ENCODE peak calls at places on chromosomes 3 and 15, in four cellular contexts. One of them, this sample, is unnamed.

GRCh38 chr15:72011291-72011940 is 106.5 kb downstream of the MYO9A start:
- DNase-seq in fibroblast of lung: no peak
- DNase-seq in keratinocyte: no peak
- DNase-seq in neural progenitor cell: no peak
- DNase-seq in this sample: no peak

GRCh38 chr3:144189044-144189443 is 217.4 kb downstream of the DIPK2A start:
- DNase-seq in fibroblast of lung: peak
- DNase-seq in keratinocyte: no peak
- DNase-seq in neural progenitor cell: peak
- DNase-seq in this sample: no peak

GRCh38 chr15:75810874-75811498 is 32.3 kb upstream of the UBE2Q2 start:
- DNase-seq in neural progenitor cell: no peak
- DNase-seq in keratinocyte: no peak
- DNase-seq in fibroblast of lung: no peak
- DNase-seq in this sample: no peak

GRCh38 chr3:135895734-135896121 is 69.8 kb upstream of the PPP2R3A start:
- DNase-seq in neural progenitor cell: no peak
- DNase-seq in fibroblast of lung: peak
- DNase-seq in keratinocyte: no peak
- DNase-seq in this sample: no peak

GRCh38 chr3:32238816-32239637 is 547 bp downstream of the CMTM8 start:
- DNase-seq in keratinocyte: no peak
- DNase-seq in neural progenitor cell: no peak
- DNase-seq in fibroblast of lung: peak
- DNase-seq in this sample: peak

GRCh38 chr3:190172751-190173150 is 52.1 kb upstream of the P3H2 start:
- DNase-seq in neural progenitor cell: no peak
- DNase-seq in keratinocyte: no peak
- DNase-seq in fibroblast of lung: peak
- DNase-seq in this sample: no peak

GRCh38 chr15:35444557-35445204 is 101.3 kb downstream of the DPH6 start:
- DNase-seq in fibroblast of lung: peak
- DNase-seq in neural progenitor cell: peak
- DNase-seq in keratinocyte: no peak
- DNase-seq in this sample: peak

GRCh38 chr15:67124911-67125588 is 59.6 kb downstream of the SMAD3 start:
- DNase-seq in keratinocyte: no peak
- DNase-seq in fibroblast of lung: no peak
- DNase-seq in neural progenitor cell: no peak
- DNase-seq in this sample: no peak

GRCh38 chr3:58013973-58014649 is 5.9 kb downstream of the FLNB start:
- DNase-seq in neural progenitor cell: no peak
- DNase-seq in keratinocyte: no peak
- DNase-seq in fibroblast of lung: peak
- DNase-seq in this sample: no peak

GRCh38 chr3:11530153-11530721 is 113.5 kb downstream of the VGLL4 start:
- DNase-seq in keratinocyte: peak
- DNase-seq in fibroblast of lung: peak
- DNase-seq in neural progenitor cell: peak
- DNase-seq in this sample: no peak

GRCh38 chr3:164465172-164465571 is 613.1 kb downstream of the SI start:
- DNase-seq in fibroblast of lung: peak
- DNase-seq in neural progenitor cell: no peak
- DNase-seq in keratinocyte: no peak
- DNase-seq in this sample: no peak

GRCh38 chr3:185933374-185933950 is 4.4 kb downstream of the TRA2B start:
- DNase-seq in neural progenitor cell: no peak
- DNase-seq in keratinocyte: no peak
- DNase-seq in fibroblast of lung: no peak
- DNase-seq in this sample: no peak

GRCh38 chr3:185937689-185938374 is at the start of gene TRA2B:
- DNase-seq in neural progenitor cell: peak
- DNase-seq in fibroblast of lung: peak
- DNase-seq in keratinocyte: peak
- DNase-seq in this sample: peak

GRCh38 chr3:185936814-185937688 is 763 bp downstream of the TRA2B start:
- DNase-seq in keratinocyte: no peak
- DNase-seq in neural progenitor cell: peak
- DNase-seq in fibroblast of lung: peak
- DNase-seq in this sample: peak

GRCh38 chr3:185934726-185935464 is 2.9 kb downstream of the TRA2B start:
- DNase-seq in fibroblast of lung: no peak
- DNase-seq in neural progenitor cell: no peak
- DNase-seq in keratinocyte: no peak
- DNase-seq in this sample: no peak

GRCh38 chr3:185935465-185936263 is 2.1 kb downstream of the TRA2B start:
- DNase-seq in keratinocyte: no peak
- DNase-seq in neural progenitor cell: peak
- DNase-seq in fibroblast of lung: peak
- DNase-seq in this sample: no peak
- TF ChIP-seq EZH2 in keratinocyte: no peak
- TF ChIP-seq EZH2 in neural progenitor cell: no peak
- TF ChIP-seq EZH2 in fibroblast of lung: no peak
- TF ChIP-seq EZH2 in this sample: no peak

GRCh38 chr3:127136706-127137105 is 56.2 kb upstream of the PRR23E start:
- DNase-seq in keratinocyte: no peak
- DNase-seq in neural progenitor cell: no peak
- DNase-seq in fibroblast of lung: no peak
- DNase-seq in this sample: no peak

GRCh38 chr3:127134887-127135240 is 58.1 kb upstream of the PRR23E start:
- DNase-seq in fibroblast of lung: no peak
- DNase-seq in neural progenitor cell: no peak
- DNase-seq in keratinocyte: no peak
- DNase-seq in this sample: no peak

GRCh38 chr3:127136024-127136600 is 56.8 kb upstream of the PRR23E start:
- DNase-seq in fibroblast of lung: no peak
- DNase-seq in neural progenitor cell: no peak
- DNase-seq in keratinocyte: no peak
- DNase-seq in this sample: no peak

GRCh38 chr3:127134466-127134865 is 58.5 kb upstream of the PRR23E start:
- DNase-seq in keratinocyte: no peak
- DNase-seq in fibroblast of lung: no peak
- DNase-seq in neural progenitor cell: no peak
- DNase-seq in this sample: no peak

GRCh38 chr3:127135241-127136023 is 57.5 kb upstream of the PRR23E start:
- DNase-seq in neural progenitor cell: peak
- DNase-seq in fibroblast of lung: peak
- DNase-seq in keratinocyte: no peak
- DNase-seq in this sample: no peak
- TF ChIP-seq EZH2 in neural progenitor cell: peak
- TF ChIP-seq EZH2 in fibroblast of lung: peak
- TF ChIP-seq EZH2 in keratinocyte: peak
- TF ChIP-seq EZH2 in this sample: no peak

GRCh38 chr3:128555098-128555825 is 62.3 kb upstream of the GATA2 start:
- DNase-seq in fibroblast of lung: no peak
- DNase-seq in neural progenitor cell: peak
- DNase-seq in keratinocyte: no peak
- DNase-seq in this sample: no peak
- TF ChIP-seq EZH2 in fibroblast of lung: no peak
- TF ChIP-seq EZH2 in neural progenitor cell: peak
- TF ChIP-seq EZH2 in keratinocyte: peak
- TF ChIP-seq EZH2 in this sample: no peak

GRCh38 chr3:158105124-158105709 is 1.0 kb downstream of the SHOX2 start:
- DNase-seq in keratinocyte: no peak
- DNase-seq in neural progenitor cell: peak
- DNase-seq in fibroblast of lung: no peak
- DNase-seq in this sample: no peak
- TF ChIP-seq EZH2 in keratinocyte: peak
- TF ChIP-seq EZH2 in neural progenitor cell: no peak
- TF ChIP-seq EZH2 in fibroblast of lung: no peak
- TF ChIP-seq EZH2 in this sample: no peak

GRCh38 chr3:13276438-13277129 is 143.5 kb downstream of the NUP210 start:
- DNase-seq in keratinocyte: no peak
- DNase-seq in fibroblast of lung: no peak
- DNase-seq in neural progenitor cell: no peak
- DNase-seq in this sample: no peak

GRCh38 chr3:13275376-13276005 is 144.6 kb downstream of the NUP210 start:
- DNase-seq in keratinocyte: no peak
- DNase-seq in neural progenitor cell: no peak
- DNase-seq in fibroblast of lung: no peak
- DNase-seq in this sample: no peak

GRCh38 chr3:13278783-13279531 is 141.2 kb downstream of the NUP210 start:
- DNase-seq in fibroblast of lung: peak
- DNase-seq in keratinocyte: no peak
- DNase-seq in neural progenitor cell: no peak
- DNase-seq in this sample: no peak

GRCh38 chr3:13277860-13278531 is 142.1 kb downstream of the NUP210 start:
- DNase-seq in fibroblast of lung: peak
- DNase-seq in neural progenitor cell: no peak
- DNase-seq in keratinocyte: no peak
- DNase-seq in this sample: no peak

DNA sequence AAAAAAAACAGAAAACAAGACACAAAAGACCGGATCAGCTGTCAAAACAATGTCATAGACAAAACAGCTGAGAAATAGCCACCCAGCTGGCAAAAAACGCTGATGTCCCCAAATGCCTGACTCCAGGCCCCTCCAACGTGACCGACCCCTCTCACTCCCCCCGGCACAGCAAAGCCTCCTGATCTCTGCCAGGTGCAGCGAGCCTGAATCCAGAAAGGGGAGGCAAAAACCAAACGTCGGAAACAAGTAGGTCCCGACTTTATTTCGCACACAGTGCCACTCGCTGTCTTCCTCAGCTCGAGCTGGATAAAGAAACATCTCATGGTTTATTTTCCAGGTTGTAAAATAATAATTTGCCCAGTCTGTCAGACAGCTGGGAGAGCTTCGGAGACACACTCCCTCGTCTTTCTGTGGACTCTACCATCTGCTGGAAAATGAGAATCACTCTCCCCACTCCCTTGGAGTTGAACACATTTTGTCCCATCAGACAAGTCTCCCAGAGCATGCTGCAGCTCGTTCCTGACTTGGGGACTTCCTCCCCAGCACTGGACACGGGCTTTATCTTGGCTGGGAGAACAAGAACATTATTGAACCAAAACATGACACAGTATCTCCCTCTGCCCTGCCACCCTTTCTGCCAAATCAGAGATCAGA is 142.9 kb downstream of the NUP210 start:
- DNase-seq in neural progenitor cell: no peak
- DNase-seq in fibroblast of lung: no peak
- DNase-seq in keratinocyte: no peak
- DNase-seq in this sample: no peak
- TF ChIP-seq EZH2 in neural progenitor cell: no peak
- TF ChIP-seq EZH2 in fibroblast of lung: no peak
- TF ChIP-seq EZH2 in keratinocyte: no peak
- TF ChIP-seq EZH2 in this sample: no peak

GRCh38 chr15:58066042-58066867 is 744 bp upstream of the ALDH1A2 start:
- DNase-seq in keratinocyte: no peak
- DNase-seq in fibroblast of lung: peak
- DNase-seq in neural progenitor cell: peak
- DNase-seq in this sample: peak
- TF ChIP-seq EZH2 in keratinocyte: peak
- TF ChIP-seq EZH2 in fibroblast of lung: peak
- TF ChIP-seq EZH2 in neural progenitor cell: no peak
- TF ChIP-seq EZH2 in this sample: no peak

GRCh38 chr3:72888546-72889309 is 882 bp downstream of the GXYLT2 start:
- DNase-seq in neural progenitor cell: peak
- DNase-seq in fibroblast of lung: peak
- DNase-seq in keratinocyte: no peak
- DNase-seq in this sample: no peak
- TF ChIP-seq EZH2 in neural progenitor cell: no peak
- TF ChIP-seq EZH2 in fibroblast of lung: no peak
- TF ChIP-seq EZH2 in keratinocyte: no peak
- TF ChIP-seq EZH2 in this sample: no peak

GRCh38 chr3:181726351-181727121 is 14.8 kb downstream of the SOX2 start:
- DNase-seq in fibroblast of lung: peak
- DNase-seq in neural progenitor cell: peak
- DNase-seq in keratinocyte: no peak
- DNase-seq in this sample: peak
- TF ChIP-seq EZH2 in fibroblast of lung: no peak
- TF ChIP-seq EZH2 in neural progenitor cell: no peak
- TF ChIP-seq EZH2 in keratinocyte: peak
- TF ChIP-seq EZH2 in this sample: no peak

DNA sequence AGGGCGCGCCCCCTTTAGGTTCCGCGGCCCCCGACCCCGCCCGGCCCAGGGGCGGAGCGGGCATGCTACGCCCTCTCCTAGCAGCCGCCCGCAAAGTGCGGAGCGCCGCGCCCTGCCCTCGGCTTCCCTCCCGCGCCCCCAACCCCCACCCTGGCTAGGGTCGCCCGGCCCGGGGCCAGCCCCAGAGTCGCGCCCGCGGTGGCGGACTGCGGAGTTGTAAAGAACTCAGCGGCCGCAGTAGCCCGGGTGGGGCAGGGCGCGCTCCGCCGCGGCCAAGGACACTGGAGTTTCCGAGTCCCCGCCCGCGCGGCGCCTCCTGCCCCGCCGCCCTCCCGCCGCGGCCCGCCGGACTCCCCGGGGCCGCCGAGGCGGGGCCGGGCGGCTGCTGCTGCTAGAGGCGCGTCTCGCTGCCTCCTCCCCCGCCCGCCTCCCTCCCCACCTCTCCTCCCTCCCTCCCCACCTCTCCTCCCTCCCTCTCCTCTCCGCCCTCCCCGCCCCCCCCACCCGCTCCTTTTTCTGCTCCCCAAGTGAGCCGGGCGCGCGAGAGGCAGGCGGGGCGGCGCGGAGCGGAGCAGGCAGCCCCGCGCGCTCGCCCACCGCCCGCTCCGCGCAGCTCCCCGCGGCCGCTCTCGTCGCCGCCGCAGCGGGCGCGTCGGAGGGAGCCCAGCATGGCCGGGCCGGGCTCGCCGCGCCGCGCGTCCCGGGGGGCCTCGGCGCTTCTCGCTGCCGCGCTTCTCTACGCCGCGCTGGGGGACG is at the start of gene CACNA2D3:
- DNase-seq in keratinocyte: no peak
- DNase-seq in fibroblast of lung: peak
- DNase-seq in neural progenitor cell: peak
- DNase-seq in this sample: peak
- TF ChIP-seq EZH2 in keratinocyte: no peak
- TF ChIP-seq EZH2 in fibroblast of lung: peak
- TF ChIP-seq EZH2 in neural progenitor cell: no peak
- TF ChIP-seq EZH2 in this sample: no peak

DNA sequence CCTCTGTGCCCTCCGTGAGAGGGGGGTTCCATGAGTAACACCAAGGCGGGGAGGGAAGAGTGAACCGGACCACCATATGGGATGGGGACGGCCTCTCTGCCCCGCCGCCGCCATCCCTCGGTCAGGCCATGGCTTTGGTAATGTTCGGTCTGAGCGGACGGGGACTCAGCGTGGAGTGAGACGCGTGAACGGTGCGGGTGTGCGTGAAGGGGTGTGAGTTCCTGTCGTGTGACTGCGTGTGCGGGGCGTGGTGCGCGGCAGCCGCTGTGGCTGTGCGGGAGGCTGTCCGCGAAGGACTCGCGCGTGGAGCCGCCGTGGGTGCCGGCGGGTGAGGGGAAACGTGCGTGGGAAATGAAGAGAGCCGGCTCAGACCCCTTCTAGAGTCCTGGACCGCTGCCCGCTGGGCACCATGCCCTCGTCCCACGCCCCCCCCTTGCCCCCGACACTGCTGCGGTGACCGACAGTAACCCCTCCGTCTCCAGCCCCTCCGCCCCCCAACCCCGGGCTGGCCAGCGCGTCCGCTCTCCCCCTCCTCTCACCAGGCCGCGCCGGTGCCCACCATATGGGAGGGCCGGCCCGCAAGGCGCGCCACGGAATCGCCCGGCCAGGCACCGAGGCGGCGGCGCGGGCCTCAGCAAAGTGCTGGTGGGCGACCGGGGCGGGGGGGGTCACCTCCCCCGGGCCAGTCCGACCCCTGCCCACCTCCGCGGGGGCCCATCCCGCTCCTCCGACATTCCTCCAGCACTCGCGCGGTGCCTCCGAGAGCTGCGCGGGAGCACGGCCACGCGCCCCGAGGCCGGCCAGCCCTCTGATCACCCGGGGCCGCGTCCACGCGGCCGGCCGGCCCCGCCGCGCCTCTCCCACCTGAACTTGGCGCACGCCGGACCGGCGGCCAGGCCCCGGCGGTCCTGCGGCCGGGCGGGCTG is 572 bp downstream of the KLF15 start:
- DNase-seq in keratinocyte: no peak
- DNase-seq in fibroblast of lung: no peak
- DNase-seq in neural progenitor cell: peak
- DNase-seq in this sample: no peak
- TF ChIP-seq EZH2 in keratinocyte: peak
- TF ChIP-seq EZH2 in fibroblast of lung: no peak
- TF ChIP-seq EZH2 in neural progenitor cell: no peak
- TF ChIP-seq EZH2 in this sample: no peak

This sample was measured in MM.1S.